ENCODE peak calls at places on chromosomes 5 and 9, in eight cellular contexts. Q is HL-60, U is fibroblast of villous mesenchyme, X is choroid plexus epithelial cell, F is nephron progenitor cell, E is endodermal cell, S is neural crest cell, T is BJ. P is an unnamed sample.

GRCh38 chr9:123953601-123954011 is 23.7 kb upstream of the DENND1A start:
- DNase-seq in Q (no peak), U (no peak), X (no peak), F (no peak), E (no peak), S (no peak), T (no peak), P (no peak)

GRCh38 chr5:90793183-90793582 is 234.6 kb downstream of the ADGRV1 start:
- DNase-seq in Q (no peak), U (no peak), X (no peak), F (no peak), E (no peak), S (no peak), T (no peak), P (no peak)

GRCh38 chr9:108885643-108886348 is 23.7 kb downstream of the ACTL7A start:
- DNase-seq in Q (peak), U (peak), X (peak), F (no peak), E (no peak), S (no peak), T (no peak), P (no peak)

GRCh38 chr5:51034501-51034900 is 348.7 kb upstream of the ISL1 start:
- DNase-seq in Q (no peak), U (no peak), X (no peak), F (no peak), E (no peak), S (no peak), T (no peak), P (no peak)

GRCh38 chr5:88393721-88394530 is 125.3 kb upstream of the TMEM161B start:
- DNase-seq in Q (no peak), U (no peak), X (no peak), F (no peak), E (no peak), S (no peak), T (no peak), P (no peak)

GRCh38 chr5:181114844-181115778 is 15.9 kb downstream of the OR2V1 start:
- DNase-seq in Q (no peak), U (peak), X (peak), F (no peak), E (peak), S (no peak), T (no peak), P (no peak)

GRCh38 chr9:125878241-125878640 is 131.1 kb downstream of the PBX3 start:
- DNase-seq in Q (no peak), U (no peak), X (peak), F (no peak), E (no peak), S (no peak), T (no peak), P (no peak)

GRCh38 chr5:37665889-37666288 is 174.0 kb downstream of the GDNF start:
- DNase-seq in Q (no peak), U (peak), X (no peak), F (peak), E (no peak), S (no peak), T (no peak), P (no peak)

GRCh38 chr5:33737284-33737683 is 154.5 kb downstream of the ADAMTS12 start:
- DNase-seq in Q (no peak), U (peak), X (no peak), F (no peak), E (no peak), S (no peak), T (no peak), P (no peak)

GRCh38 chr9:108550111-108550510 is 305.7 kb downstream of the ACTL7B start:
- DNase-seq in Q (no peak), U (peak), X (no peak), F (no peak), E (no peak), S (no peak), T (peak), P (no peak)

GRCh38 chr9:93194584-93194983 is 10.6 kb downstream of the WNK2 start:
- DNase-seq in Q (no peak), U (no peak), X (no peak), F (no peak), E (no peak), S (no peak), T (no peak), P (no peak)

GRCh38 chr5:72612810-72613209 is 105.6 kb upstream of the ZNF366 start:
- DNase-seq in Q (no peak), U (peak), X (peak), F (no peak), E (no peak), S (no peak), T (no peak), P (no peak)

GRCh38 chr9:17594961-17595360 is 16.1 kb downstream of the SH3GL2 start:
- DNase-seq in Q (no peak), U (no peak), X (no peak), F (no peak), E (no peak), S (no peak), T (no peak), P (no peak)

GRCh38 chr9:89845321-89845720 is 240.5 kb downstream of the GADD45G start:
- DNase-seq in Q (no peak), U (no peak), X (no peak), F (no peak), E (peak), S (no peak), T (no peak), P (no peak)

GRCh38 chr9:98778251-98778650 is 18.1 kb downstream of the ANKS6 start:
- DNase-seq in Q (no peak), U (no peak), X (no peak), F (no peak), E (no peak), S (no peak), T (no peak), P (no peak)

GRCh38 chr9:115141612-115142011 is 23.7 kb upstream of the TNC start:
- DNase-seq in Q (no peak), U (no peak), X (no peak), F (no peak), E (no peak), S (no peak), T (no peak), P (no peak)

GRCh38 chr9:8604201-8604600 is 804.6 kb upstream of the DMAC1 start:
- DNase-seq in Q (no peak), U (no peak), X (peak), F (no peak), E (no peak), S (no peak), T (no peak), P (no peak)

GRCh38 chr9:137474271-137474670 is 15.1 kb upstream of the NSMF start:
- DNase-seq in Q (no peak), U (no peak), X (no peak), F (no peak), E (no peak), S (no peak), T (no peak), P (no peak)

GRCh38 chr9:136846376-136847064 is 2.7 kb upstream of the PHPT1 start:
- DNase-seq in Q (no peak), U (no peak), X (no peak), F (no peak), E (peak), S (no peak), T (no peak), P (no peak)

GRCh38 chr9:77841739-77842386 is 189.7 kb downstream of the GNAQ start:
- DNase-seq in Q (no peak), U (no peak), X (no peak), F (no peak), E (no peak), S (no peak), T (no peak), P (no peak)

GRCh38 chr5:59555596-59555995 is 337.9 kb downstream of the PDE4D start:
- DNase-seq in Q (no peak), U (no peak), X (no peak), F (no peak), E (peak), S (no peak), T (no peak), P (no peak)

GRCh38 chr5:93236807-93237421 is 344.1 kb downstream of the NR2F1-AS1 start:
- DNase-seq in Q (no peak), U (no peak), X (peak), F (no peak), E (no peak), S (no peak), T (peak), P (no peak)

GRCh38 chr5:109099081-109099480 is 310.7 kb downstream of the PJA2 start:
- DNase-seq in Q (no peak), U (no peak), X (no peak), F (no peak), E (no peak), S (no peak), T (no peak), P (no peak)

GRCh38 chr9:35771524-35771923 is 17.4 kb upstream of the MSMP start:
- DNase-seq in Q (no peak), U (peak), X (peak), F (no peak), E (no peak), S (no peak), T (no peak), P (no peak)

GRCh38 chr9:80885894-80886293 is 803.5 kb downstream of the TLE1 start:
- DNase-seq in Q (no peak), U (peak), X (peak), F (no peak), E (peak), S (no peak), T (no peak), P (no peak)

GRCh38 chr5:67135381-67135780 is 61.2 kb downstream of the CD180 start:
- DNase-seq in Q (no peak), U (no peak), X (no peak), F (no peak), E (no peak), S (no peak), T (no peak), P (no peak)

GRCh38 chr9:89657765-89658164 is 53.0 kb downstream of the GADD45G start:
- DNase-seq in Q (no peak), U (no peak), X (no peak), F (no peak), E (peak), S (no peak), T (no peak), P (no peak)

GRCh38 chr5:176609724-176610429 is at the start of gene GPRIN1:
- DNase-seq in Q (peak), U (peak), X (peak), F (peak), E (peak), S (peak), T (no peak), P (peak)

GRCh38 chr5:168976311-168976893 is 324.5 kb downstream of the SLIT3 start:
- DNase-seq in Q (no peak), U (no peak), X (no peak), F (no peak), E (no peak), S (no peak), T (peak), P (no peak)

GRCh38 chr5:172188893-172189692 is 1.1 kb upstream of the STK10 start:
- DNase-seq in Q (no peak), U (no peak), X (peak), F (peak), E (peak), S (peak), T (no peak), P (no peak)

GRCh38 chr9:113581865-113582697 is 118.6 kb downstream of the RGS3 start:
- DNase-seq in Q (peak), U (peak), X (peak), F (peak), E (no peak), S (peak), T (no peak), P (no peak)

GRCh38 chr5:50889790-50890189 is 223.4 kb downstream of the PARP8 start:
- DNase-seq in Q (no peak), U (no peak), X (peak), F (no peak), E (no peak), S (no peak), T (no peak), P (no peak)

GRCh38 chr5:57436586-57436985 is 46.0 kb downstream of the ACTBL2 start:
- DNase-seq in Q (no peak), U (no peak), X (no peak), F (no peak), E (no peak), S (no peak), T (no peak), P (no peak)

GRCh38 chr5:176796970-176797369 is 13.4 kb upstream of the UNC5A start:
- DNase-seq in Q (no peak), U (no peak), X (no peak), F (no peak), E (no peak), S (no peak), T (no peak), P (no peak)

GRCh38 chr5:151222769-151223446 is 984 bp downstream of the CCDC69 start:
- DNase-seq in Q (no peak), U (no peak), X (no peak), F (peak), E (peak), S (no peak), T (no peak), P (no peak)

GRCh38 chr5:132001647-132002561 is 9.6 kb downstream of the ACSL6 start:
- DNase-seq in Q (no peak), U (peak), X (peak), F (peak), E (peak), S (no peak), T (no peak), P (no peak)

DNA sequence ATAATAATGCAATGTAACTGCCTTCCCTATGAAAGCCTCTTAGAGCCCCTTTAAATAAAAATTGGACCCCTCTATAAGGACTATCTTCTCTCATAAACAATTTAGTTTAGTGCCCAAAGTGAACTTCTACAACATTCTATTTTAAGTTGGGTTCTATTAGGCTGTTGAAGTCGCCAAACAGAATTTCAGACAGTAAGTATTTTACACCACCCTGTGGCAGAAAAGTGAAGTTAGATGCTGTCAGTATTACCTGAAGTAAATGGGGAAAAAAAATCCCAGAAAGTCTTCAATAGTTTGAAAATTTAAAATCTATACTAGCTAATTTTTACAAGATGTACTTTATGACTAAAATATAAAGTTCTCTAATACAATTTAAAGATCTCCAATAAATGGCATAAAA is 29.5 kb downstream of the CAAP1 start:
- DNase-seq in Q (no peak), U (peak), X (peak), F (no peak), E (no peak), S (no peak), T (no peak), P (no peak)
- TF ChIP-seq CTCF in Q (no peak), U (peak), X (peak), F (peak), E (peak), S (peak), T (peak), P (peak)

GRCh38 chr5:95959964-95960801 is 1.5 kb downstream of the ELL2 start:
- DNase-seq in Q (no peak), U (peak), X (peak), F (peak), E (no peak), S (no peak), T (no peak), P (no peak)
- TF ChIP-seq CTCF in Q (no peak), U (peak), X (peak), F (no peak), E (no peak), S (no peak), T (no peak), P (no peak)

GRCh38 chr5:53262348-53262970 is 152.9 kb upstream of the MOCS2 start:
- DNase-seq in Q (no peak), U (peak), X (peak), F (peak), E (peak), S (no peak), T (no peak), P (no peak)
- TF ChIP-seq CTCF in Q (peak), U (peak), X (peak), F (peak), E (peak), S (peak), T (peak), P (peak)

GRCh38 chr9:129783516-129784361 is 19.2 kb upstream of the TOR1B start:
- DNase-seq in Q (no peak), U (peak), X (peak), F (peak), E (peak), S (peak), T (no peak), P (peak)
- TF ChIP-seq CTCF in Q (peak), U (peak), X (peak), F (peak), E (peak), S (peak), T (peak), P (peak)

GRCh38 chr5:174412941-174413340 is 311.4 kb upstream of the MSX2 start:
- DNase-seq in Q (no peak), U (no peak), X (no peak), F (no peak), E (no peak), S (no peak), T (no peak), P (no peak)

GRCh38 chr5:174413520-174414314 is 310.7 kb upstream of the MSX2 start:
- DNase-seq in Q (no peak), U (peak), X (peak), F (no peak), E (no peak), S (no peak), T (peak), P (no peak)

GRCh38 chr5:174410716-174411512 is 313.5 kb upstream of the MSX2 start:
- DNase-seq in Q (no peak), U (no peak), X (no peak), F (no peak), E (no peak), S (no peak), T (no peak), P (no peak)

GRCh38 chr5:174411513-174411819 is 312.9 kb upstream of the MSX2 start:
- DNase-seq in Q (no peak), U (no peak), X (no peak), F (no peak), E (no peak), S (no peak), T (no peak), P (no peak)

DNA sequence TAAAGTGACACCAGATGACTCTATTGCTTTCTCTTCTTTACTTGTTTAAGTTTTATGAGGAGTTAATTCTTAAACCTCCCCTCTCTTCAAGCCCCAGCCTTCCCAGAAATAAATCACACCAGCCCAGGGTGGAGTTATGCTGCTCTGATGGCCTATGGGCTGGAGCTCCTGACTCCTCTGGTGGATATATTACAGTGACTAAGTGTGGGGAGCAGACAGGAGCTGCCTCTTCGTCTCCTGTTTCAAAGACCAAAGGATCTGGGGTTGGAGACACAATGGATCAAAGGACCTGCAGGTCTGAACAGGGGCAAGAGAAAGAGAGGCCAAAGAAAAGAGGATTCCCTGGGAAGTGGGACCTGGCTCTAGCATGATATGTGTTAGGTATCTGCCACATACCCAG is 312.0 kb upstream of the MSX2 start:
- DNase-seq in Q (no peak), U (no peak), X (no peak), F (peak), E (no peak), S (no peak), T (no peak), P (no peak)
- TF ChIP-seq CTCF in Q (no peak), U (no peak), X (no peak), F (no peak), E (no peak), S (no peak), T (no peak), P (no peak)

DNA sequence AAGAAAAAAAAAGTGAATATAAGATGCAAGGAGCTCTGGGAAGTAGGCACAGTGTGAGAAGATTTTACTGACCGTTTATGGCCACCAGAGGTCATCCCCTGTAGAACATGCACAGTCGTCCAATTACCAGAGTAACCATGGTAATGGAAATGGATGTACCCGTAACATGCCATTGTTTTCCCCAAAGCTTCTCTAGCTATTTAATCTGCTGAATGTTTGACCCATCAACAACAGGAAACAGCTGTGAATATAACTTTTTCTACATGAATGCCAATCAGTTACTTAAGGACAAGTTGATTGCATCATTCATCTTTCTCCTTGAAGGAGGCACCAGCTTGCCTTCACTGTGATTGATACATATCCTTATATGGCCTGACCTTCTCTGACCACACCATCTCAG is 1967.0 kb upstream of the CDH9 start:
- DNase-seq in Q (no peak), U (no peak), X (peak), F (peak), E (no peak), S (no peak), T (no peak), P (no peak)
- TF ChIP-seq CTCF in Q (no peak), U (no peak), X (no peak), F (peak), E (peak), S (peak), T (no peak), P (no peak)

GRCh38 chr5:45639038-45639437 is 57.1 kb downstream of the HCN1 start:
- DNase-seq in Q (no peak), U (no peak), X (peak), F (no peak), E (no peak), S (no peak), T (no peak), P (no peak)
- TF ChIP-seq CTCF in Q (peak), U (no peak), X (no peak), F (peak), E (peak), S (peak), T (no peak), P (peak)

DNA sequence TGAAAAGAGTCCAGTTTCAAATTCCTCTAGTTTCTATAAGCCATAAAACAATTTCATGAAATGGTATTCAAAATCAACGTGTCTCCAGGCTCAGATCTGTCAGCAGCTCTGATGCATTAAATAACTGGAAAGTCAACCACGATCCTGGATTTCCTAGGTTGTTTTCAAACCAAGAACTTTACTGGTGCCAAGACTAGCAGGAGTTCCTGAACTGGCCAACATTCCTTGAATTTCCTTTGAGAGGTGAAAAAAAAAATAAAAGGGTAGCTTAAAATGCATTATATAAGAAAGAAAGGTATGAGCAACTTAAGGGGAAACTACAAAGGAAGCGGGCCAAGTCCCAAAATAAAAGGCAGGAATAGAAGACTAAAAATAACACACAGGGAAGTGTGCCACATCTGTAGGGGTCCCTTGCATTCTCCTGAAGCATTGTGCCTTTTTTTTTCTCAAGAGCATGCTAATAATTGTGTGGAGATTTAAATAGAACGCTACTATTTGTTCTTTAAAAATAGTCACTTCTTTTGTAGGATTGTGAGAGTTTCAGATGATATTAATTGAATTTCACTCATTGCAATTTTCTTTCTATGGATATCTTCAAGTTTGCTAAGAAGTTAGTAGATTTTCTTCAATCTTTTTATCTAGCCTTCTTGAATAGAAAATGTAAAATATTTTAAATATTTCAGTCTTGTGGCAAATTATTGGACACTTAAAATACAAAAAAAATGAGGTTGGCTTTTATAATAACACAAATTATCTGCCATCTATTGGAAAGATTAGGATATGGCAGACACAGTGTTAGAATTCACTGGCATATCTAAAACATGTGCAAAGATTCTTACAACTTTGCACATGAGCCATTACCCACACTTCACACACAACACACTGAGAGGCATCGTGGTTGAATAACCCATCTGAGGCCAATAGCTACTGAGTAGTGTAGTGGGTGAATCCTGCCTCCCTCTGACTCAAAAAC is 15.3 kb downstream of the ESM1 start:
- DNase-seq in Q (no peak), U (no peak), X (peak), F (no peak), E (no peak), S (no peak), T (no peak), P (no peak)
- TF ChIP-seq CTCF in Q (no peak), U (no peak), X (peak), F (no peak), E (no peak), S (no peak), T (peak), P (no peak)

GRCh38 chr5:111512026-111512405 is 319 bp downstream of the STARD4 start:
- DNase-seq in Q (no peak), U (peak), X (peak), F (peak), E (no peak), S (no peak), T (no peak), P (no peak)
- TF ChIP-seq CTCF in Q (no peak), U (no peak), X (no peak), F (no peak), E (no peak), S (no peak), T (no peak), P (no peak)

P was measured in D721Med.